ENCODE peak calls at places on chromosomes 11 and 22, in seven cellular contexts. E is activated gamma-delta T cell treated with anti-CD3 and anti-CD28 coated beads, Interleukin-2, amount 50 U/mL, for 16 hours; B is AG04450; K is cardiac muscle cell; L is heart left ventricle; H is M059J; P is Daoy. T is an unnamed sample.

GRCh38 chr22:41994506-41994905 is 4.1 kb upstream of the WBP2NL start:
- DNase-seq in H (no peak), K (no peak), E (no peak), B (no peak), P (no peak), L (no peak), T (no peak)

GRCh38 chr11:19370100-19370861 is 129.5 kb upstream of the E2F8 start:
- DNase-seq in P (peak; percentile 17), K (no peak), L (no peak), B (no peak), E (no peak), H (peak; percentile 37), T (peak; percentile 63)

GRCh38 chr11:13010737-13011342 is 1.7 kb downstream of the RASSF10 start:
- DNase-seq in K (peak; percentile 51), P (no peak), E (no peak), H (no peak), L (peak; percentile 59), B (no peak), T (no peak)

GRCh38 chr11:73728000-73728399 is 32.9 kb downstream of the RAB6A start:
- DNase-seq in E (no peak), B (no peak), H (no peak), P (no peak), L (no peak), K (no peak), T (no peak)

GRCh38 chr22:33350961-33351360 is 292.8 kb upstream of the SYN3 start:
- DNase-seq in E (no peak), L (no peak), B (no peak), P (no peak), H (no peak), K (no peak), T (no peak)

GRCh38 chr11:72373163-72373562 is 61.2 kb downstream of the CLPB start:
- DNase-seq in P (no peak), E (no peak), L (no peak), K (no peak), B (no peak), H (peak; percentile 15), T (no peak)

GRCh38 chr11:26247340-26247739 is 84.6 kb upstream of the ANO3 start:
- DNase-seq in E (no peak), L (no peak), P (no peak), H (no peak), B (no peak), K (no peak), T (no peak)

GRCh38 chr22:43276311-43276710 is 66.9 kb downstream of the SCUBE1 start:
- DNase-seq in B (no peak), E (no peak), P (peak; percentile 62), L (no peak), H (peak; percentile 93), K (no peak), T (no peak)

GRCh38 chr11:117328414-117329010 is 858 bp downstream of the CEP164 start:
- DNase-seq in H (peak; percentile 49), B (no peak), P (peak; percentile 38), L (no peak), E (no peak), K (peak; percentile 74), T (peak; percentile 51)

GRCh38 chr11:2697871-2698270 is 1.9 kb downstream of the KCNQ1OT1 start:
- DNase-seq in E (no peak), L (no peak), P (no peak), B (no peak), K (no peak), H (no peak), T (no peak)

GRCh38 chr11:70233511-70233919 is 30.4 kb downstream of the FADD start:
- DNase-seq in B (peak; percentile 20), P (peak; percentile 94), L (no peak), K (no peak), H (peak; percentile 100), E (no peak), T (peak; percentile 92)

GRCh38 chr11:126145954-126146353 is 65.5 kb downstream of the RPUSD4 start:
- DNase-seq in P (no peak), E (no peak), B (no peak), L (no peak), K (no peak), H (no peak), T (no peak)

GRCh38 chr11:110303414-110303826 is 7.0 kb upstream of the RDX start:
- DNase-seq in L (no peak), K (no peak), P (no peak), H (no peak), E (no peak), B (no peak), T (no peak)

T was measured in lung microvascular endothelial cell.